ENCODE peak calls at places on chromosomes 5 and 9, in seven cellular contexts. Y, D, O, K, V, Z and H are unnamed samples.

GRCh38 chr5:124511791-124512190 is 234.6 kb downstream of the ZNF608 start:
- DNase-seq in Y (no peak), D (no peak), O (no peak), K (no peak), V (no peak), Z (no peak), H (no peak)

GRCh38 chr5:132747064-132747692 is at the start of gene CCNI2:
- DNase-seq in Y (no peak), D (peak; percentile 81), O (no peak), K (peak; percentile 65), V (no peak), Z (no peak), H (no peak)

GRCh38 chr5:43676083-43676840 is 73.3 kb downstream of the NNT start:
- DNase-seq in Y (no peak), D (no peak), O (no peak), K (no peak), V (no peak), Z (peak; percentile 52), H (no peak)

GRCh38 chr5:175133185-175133584 is 310.8 kb downstream of the DRD1 start:
- DNase-seq in Y (peak; percentile 7), D (peak; percentile 10), O (no peak), K (no peak), V (no peak), Z (no peak), H (no peak)

GRCh38 chr5:132226516-132227234 is 978 bp downstream of the P4HA2 start:
- DNase-seq in Y (no peak), D (peak; percentile 47), O (no peak), K (no peak), V (no peak), Z (no peak), H (no peak)

GRCh38 chr5:142065273-142065672 is 43.3 kb upstream of the NDFIP1 start:
- DNase-seq in Y (peak; percentile 27), D (peak; percentile 63), O (no peak), K (no peak), V (peak; percentile 22), Z (peak; percentile 47), H (no peak)

GRCh38 chr5:19855929-19856328 is 132.1 kb downstream of the CDH18 start:
- DNase-seq in Y (peak; percentile 86), D (no peak), O (peak; percentile 11), K (no peak), V (no peak), Z (peak; percentile 33), H (no peak)

GRCh38 chr9:5714501-5715401 is 85.8 kb downstream of the RIC1 start:
- DNase-seq in Y (no peak), D (peak; percentile 56), O (peak; percentile 45), K (no peak), V (no peak), Z (peak; percentile 59), H (no peak)

GRCh38 chr9:136997830-136998234 is 1.5 kb upstream of the CLIC3 start:
- DNase-seq in Y (no peak), D (no peak), O (no peak), K (peak; percentile 28), V (no peak), Z (peak; percentile 32), H (no peak)